ENCODE peak calls at places on chromosomes 12 and 14, in five cellular contexts. A is CD8-positive, alpha-beta T cell; E is GM10248; T is transverse colon; M is cardiac fibroblast. K is an unnamed sample.

GRCh38 chr12:105083041-105083440 is 1.2 kb downstream of the ALDH1L2 start:
- DNase-seq in M (peak), A (no peak), T (no peak), E (no peak), K (no peak)

GRCh38 chr14:24135584-24135833 is 485 bp upstream of the PSME1 start:
- DNase-seq in E (no peak), M (no peak), A (no peak), T (no peak), K (no peak)

GRCh38 chr12:129186952-129187351 is 333.7 kb downstream of the GLT1D1 start:
- DNase-seq in M (no peak), E (no peak), A (no peak), T (no peak), K (no peak)

GRCh38 chr14:94038510-94038909 is 12.4 kb downstream of the OTUB2 start:
- DNase-seq in T (no peak), E (no peak), M (no peak), A (no peak), K (no peak)

GRCh38 chr12:89783321-89784060 is 74.9 kb upstream of the ATP2B1 start:
- DNase-seq in A (no peak), M (peak), T (no peak), E (no peak), K (no peak)

GRCh38 chr12:28189774-28190320 is 409 bp upstream of the CCDC91 start:
- DNase-seq in E (no peak), T (no peak), M (no peak), A (no peak), K (no peak)

GRCh38 chr12:110531741-110532333 is 29.7 kb downstream of the RAD9B start:
- DNase-seq in A (no peak), E (peak), T (no peak), M (peak), K (no peak)

GRCh38 chr12:7588703-7589329 is 76.9 kb downstream of the APOBEC1 start:
- DNase-seq in M (peak), T (peak), A (peak), E (peak), K (peak)

GRCh38 chr14:102805941-102806340 is 28.7 kb downstream of the TRAF3 start:
- DNase-seq in M (no peak), T (no peak), A (no peak), E (no peak), K (no peak)

GRCh38 chr12:124915249-124916236 is 1.1 kb upstream of the UBC start:
- DNase-seq in A (peak), T (peak), M (peak), E (no peak), K (peak)

GRCh38 chr14:91245029-91245428 is 525 bp upstream of the GPR68 start:
- DNase-seq in A (peak), T (peak), E (no peak), M (no peak), K (no peak)

GRCh38 chr14:91246051-91246852 is 1.7 kb upstream of the GPR68 start:
- DNase-seq in T (peak), A (peak), E (no peak), M (no peak), K (no peak)

GRCh38 chr14:91243098-91243483 is 1.4 kb downstream of the GPR68 start:
- DNase-seq in A (no peak), T (no peak), M (no peak), E (no peak), K (no peak)

GRCh38 chr14:91242635-91243034 is 1.9 kb downstream of the GPR68 start:
- DNase-seq in E (no peak), T (no peak), M (no peak), A (no peak), K (no peak)

DNA sequence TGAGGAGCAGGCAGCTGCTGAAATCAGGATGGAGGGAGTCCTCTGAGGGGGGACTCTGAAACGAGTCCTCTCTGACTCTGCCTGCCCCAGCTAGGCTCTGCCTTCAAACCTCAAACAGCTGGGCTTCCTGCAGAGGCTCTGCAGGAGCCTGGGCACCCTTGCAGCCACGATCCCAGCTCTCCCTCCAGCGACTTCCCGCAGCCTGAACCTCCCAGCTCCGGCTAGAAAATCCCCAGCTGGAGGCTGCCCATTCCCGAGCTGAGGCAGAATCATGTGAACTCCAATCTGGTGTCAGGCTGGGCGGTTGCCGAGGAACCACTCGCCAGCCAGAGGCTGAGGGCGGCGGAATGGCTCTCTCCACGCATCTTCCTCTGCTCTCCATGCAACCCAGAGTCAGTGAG is at the start of gene GPR68:
- DNase-seq in A (peak), E (no peak), M (peak), T (peak), K (no peak)
- TF ChIP-seq CTCF in A (no peak), E (no peak), M (no peak), T (no peak), K (no peak)

DNA sequence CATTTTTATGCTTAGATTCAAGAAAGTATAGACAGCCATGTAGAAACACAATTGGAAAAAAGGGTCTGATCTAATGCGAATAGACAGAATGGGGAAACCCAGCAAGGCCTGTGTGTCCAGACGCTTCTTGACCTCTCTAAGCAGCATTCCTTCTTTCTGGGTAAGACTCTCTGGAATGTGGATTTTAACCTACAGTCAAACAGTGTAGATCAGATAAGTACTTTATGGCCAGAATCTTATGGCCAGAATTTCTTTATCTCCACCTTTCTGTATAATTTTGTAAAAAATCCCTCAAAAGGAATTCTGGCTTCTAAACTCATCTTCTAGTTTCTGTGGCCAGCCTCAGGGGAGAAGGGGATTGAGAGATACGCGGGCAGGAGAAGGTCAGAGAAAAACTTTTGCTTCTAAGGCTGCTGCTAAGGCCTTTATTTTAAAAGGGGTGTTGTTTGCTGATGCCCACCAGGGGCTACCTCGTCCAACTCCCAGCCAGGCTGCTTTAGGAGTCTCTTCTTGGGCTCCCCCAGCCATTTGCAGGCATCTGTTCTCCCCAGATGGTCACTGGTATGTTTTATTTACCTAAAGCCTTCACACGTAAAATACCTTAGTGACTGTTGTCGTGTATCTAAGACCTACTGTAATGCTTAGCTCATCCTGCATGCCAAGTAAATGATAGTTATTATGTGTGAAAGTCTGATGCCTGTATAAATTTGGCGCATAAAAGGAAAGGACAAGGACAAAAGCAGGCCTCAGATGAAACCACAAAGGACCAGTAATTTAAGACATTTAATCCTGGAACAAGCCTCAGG is 68.4 kb downstream of the ANO6 start:
- DNase-seq in M (peak), A (no peak), E (no peak), T (no peak), K (no peak)
- TF ChIP-seq CTCF in M (peak), A (no peak), E (no peak), T (no peak), K (no peak)

GRCh38 chr14:103998027-103998426 is 55.7 kb upstream of the RD3L start:
- DNase-seq in A (no peak), T (no peak), M (no peak), E (no peak), K (no peak)

GRCh38 chr14:103999795-104000440 is 57.6 kb upstream of the RD3L start:
- DNase-seq in T (no peak), A (no peak), E (no peak), M (no peak), K (no peak)

GRCh38 chr14:103997391-103997790 is 55.1 kb upstream of the RD3L start:
- DNase-seq in E (no peak), T (no peak), A (no peak), M (no peak), K (no peak)

GRCh38 chr14:104003616-104004015 is 61.3 kb upstream of the RD3L start:
- DNase-seq in M (no peak), T (no peak), E (no peak), A (no peak), K (no peak)

DNA sequence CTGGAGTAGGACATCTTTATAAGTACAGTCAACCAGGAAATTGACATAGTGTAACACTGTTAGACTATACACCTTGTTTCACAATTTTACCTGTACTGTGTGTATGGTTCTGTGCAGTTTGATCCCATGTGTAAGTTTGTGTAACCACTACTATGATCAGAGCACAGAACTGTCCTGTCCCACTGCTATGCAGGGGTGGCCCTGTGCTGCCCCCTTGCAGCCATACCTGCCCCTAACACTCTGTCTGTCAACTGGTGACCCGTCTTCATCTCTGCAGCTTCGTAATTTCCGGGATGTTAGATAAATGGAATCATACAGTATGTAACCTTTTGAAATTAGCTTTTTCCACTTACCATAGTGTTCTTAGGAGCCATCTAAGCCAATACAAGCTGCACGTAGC is 58.7 kb upstream of the RD3L start:
- DNase-seq in T (no peak), A (peak), M (no peak), E (no peak), K (no peak)
- TF ChIP-seq CTCF in T (no peak), A (no peak), M (no peak), E (no peak), K (no peak)

GRCh38 chr12:130770413-130771028 is 54.4 kb upstream of the RIMBP2 start:
- DNase-seq in E (no peak), M (no peak), A (no peak), T (no peak), K (no peak)
- TF ChIP-seq CTCF in E (no peak), M (no peak), A (no peak), T (no peak), K (no peak)

GRCh38 chr14:63091394-63091996 is 46.2 kb upstream of the KCNH5 start:
- DNase-seq in M (no peak), T (no peak), E (no peak), A (no peak), K (no peak)
- TF ChIP-seq CTCF in M (no peak), T (no peak), E (no peak), A (no peak), K (no peak)

DNA sequence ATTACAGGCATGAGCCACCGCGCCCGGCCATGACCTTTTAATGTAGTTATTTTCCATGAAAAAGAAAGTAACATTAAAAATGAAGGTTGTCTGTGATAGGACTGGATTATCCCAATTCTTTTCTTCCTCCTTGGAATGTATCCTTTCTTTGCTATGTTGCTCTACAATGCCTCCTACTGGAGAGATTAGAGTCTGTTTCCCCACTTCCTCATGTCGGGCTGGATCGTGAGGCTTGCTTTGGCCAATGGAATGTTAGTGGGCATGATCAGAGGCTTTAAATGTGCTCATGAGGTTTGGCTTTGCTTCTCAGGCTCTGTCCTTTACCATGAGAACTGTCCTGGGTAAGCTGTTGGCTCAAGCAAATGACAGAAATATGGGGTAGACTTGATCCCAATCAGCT is 34.7 kb upstream of the SOCS2 start:
- DNase-seq in T (no peak), E (no peak), A (no peak), M (no peak), K (peak)
- TF ChIP-seq CTCF in T (no peak), E (no peak), A (no peak), M (no peak), K (no peak)

DNA sequence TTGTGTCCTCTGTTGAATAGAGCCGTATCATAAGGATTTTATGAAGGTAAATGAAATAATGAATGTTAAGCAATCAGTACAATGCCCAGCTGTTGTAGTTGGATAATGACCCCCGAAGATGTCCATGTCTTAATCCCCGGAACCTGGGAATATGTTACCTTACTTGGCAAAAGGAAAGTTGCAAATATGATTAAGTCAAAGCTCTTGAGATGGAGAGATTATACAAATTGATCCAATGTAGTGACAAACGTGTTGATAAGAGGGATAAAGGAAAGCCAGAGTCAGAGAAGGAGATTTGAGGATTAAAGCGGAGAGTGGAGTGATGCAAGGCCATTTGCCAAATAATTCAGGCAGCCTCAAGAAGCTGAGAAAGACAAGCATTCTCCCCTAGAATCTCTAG is 19.2 kb upstream of the MGAT4C start:
- DNase-seq in M (no peak), E (no peak), A (no peak), T (no peak), K (no peak)
- TF ChIP-seq CTCF in M (no peak), E (no peak), A (no peak), T (no peak), K (no peak)

DNA sequence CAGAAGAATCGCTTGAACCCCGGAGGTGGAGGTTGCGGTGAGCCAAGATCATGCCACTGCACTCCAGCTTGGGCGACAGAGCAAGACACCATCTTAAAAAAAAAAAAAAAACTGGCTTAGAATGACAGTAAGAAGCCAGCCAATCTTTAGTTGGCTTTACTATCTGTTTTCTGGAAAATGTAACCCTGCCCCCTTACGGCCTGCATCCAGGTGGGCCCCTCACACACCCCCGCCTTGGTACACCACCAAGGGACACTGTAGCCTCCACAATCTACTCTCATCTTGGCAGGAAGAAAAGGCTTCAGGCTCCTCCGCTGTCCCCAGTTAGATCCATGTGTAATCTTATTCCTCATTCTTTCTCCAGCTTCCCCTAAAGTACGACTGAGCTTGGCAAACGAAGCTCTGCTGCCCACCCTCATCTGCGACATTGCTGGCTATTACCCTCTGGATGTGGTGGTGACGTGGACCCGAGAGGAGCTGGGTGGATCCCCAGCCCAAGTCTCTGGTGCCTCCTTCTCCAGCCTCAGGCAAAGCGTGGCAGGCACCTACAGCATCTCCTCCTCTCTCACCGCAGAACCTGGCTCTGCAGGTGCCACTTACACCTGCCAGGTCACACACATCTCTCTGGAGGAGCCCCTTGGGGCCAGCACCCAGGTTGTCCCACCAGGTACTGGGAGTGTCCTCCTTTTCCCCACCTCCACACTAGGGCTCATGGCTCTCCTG is 6.6 kb downstream of the TAPBPL start:
- DNase-seq in M (no peak), A (no peak), E (no peak), T (no peak), K (no peak)
- TF ChIP-seq CTCF in M (no peak), A (no peak), E (no peak), T (no peak), K (no peak)

DNA sequence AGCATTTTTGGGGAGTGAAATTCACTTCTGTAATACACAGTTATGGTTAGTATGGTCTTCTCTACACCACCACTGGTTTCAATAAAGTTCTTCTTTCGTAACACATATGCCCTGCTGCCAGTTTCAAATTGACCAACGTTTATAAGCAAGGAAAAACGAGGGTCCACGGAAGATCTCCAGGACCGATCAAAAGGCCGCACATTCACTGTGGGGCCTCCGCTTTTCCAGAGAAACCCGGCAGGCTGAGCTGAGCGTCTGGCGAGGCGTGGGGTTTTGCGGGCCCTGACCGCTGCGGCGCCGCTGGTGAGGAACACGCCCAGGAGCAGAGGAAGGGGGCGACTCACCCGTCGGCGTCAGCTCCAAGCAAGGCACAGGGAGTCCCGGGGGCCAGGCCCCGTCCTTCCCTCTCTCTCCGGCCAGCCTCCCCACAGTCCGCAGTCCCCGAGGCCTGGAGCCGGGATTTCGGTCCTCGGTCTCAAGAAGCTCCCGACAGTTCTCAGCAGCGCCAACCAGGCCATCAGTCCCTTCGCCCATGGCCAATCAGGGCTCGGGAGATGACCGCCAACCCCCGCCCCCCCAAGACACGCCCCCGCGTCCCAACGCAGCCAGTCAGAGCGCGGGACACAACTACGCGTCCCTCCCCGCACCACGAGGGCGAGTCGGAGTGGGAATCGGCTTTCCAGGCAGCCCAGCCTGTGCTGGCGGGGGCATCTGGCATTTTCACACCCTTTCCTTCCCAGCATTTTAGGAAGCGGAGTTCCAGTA is at the start of gene MTERF2:
- DNase-seq in A (peak), E (peak), T (peak), M (peak), K (peak)
- TF ChIP-seq CTCF in A (no peak), E (no peak), T (peak), M (peak), K (no peak)